ENCODE peak calls at places on chromosomes 7 and 10, in four cellular contexts. One of them, this sample, is unnamed.

GRCh38 chr7:83798489-83798888 is 149.6 kb upstream of the SEMA3E start:
- DNase-seq in endodermal cell: no peak
- DNase-seq in sigmoid colon: no peak
- DNase-seq in IMR-90: no peak
- DNase-seq in this sample: no peak

GRCh38 chr7:105821527-105821926 is 54.9 kb downstream of the ATXN7L1 start:
- DNase-seq in endodermal cell: no peak
- DNase-seq in sigmoid colon: no peak
- DNase-seq in IMR-90: no peak
- DNase-seq in this sample: no peak

GRCh38 chr7:104936546-104936945 is 77.5 kb upstream of the KMT2E start:
- DNase-seq in endodermal cell: no peak
- DNase-seq in sigmoid colon: no peak
- DNase-seq in IMR-90: no peak
- DNase-seq in this sample: no peak

GRCh38 chr7:27992092-27992491 is 188.5 kb downstream of the JAZF1 start:
- DNase-seq in endodermal cell: no peak
- DNase-seq in sigmoid colon: no peak
- DNase-seq in IMR-90: peak; percentile 25
- DNase-seq in this sample: no peak

GRCh38 chr7:66758964-66759628 is 18.6 kb downstream of the RABGEF1 start:
- DNase-seq in endodermal cell: no peak
- DNase-seq in sigmoid colon: no peak
- DNase-seq in IMR-90: no peak
- DNase-seq in this sample: no peak

GRCh38 chr10:2791774-2792443 is 275.4 kb upstream of the PFKP start:
- DNase-seq in endodermal cell: no peak
- DNase-seq in sigmoid colon: no peak
- DNase-seq in IMR-90: no peak
- DNase-seq in this sample: no peak

GRCh38 chr10:80718024-80718423 is 180.3 kb downstream of the SH2D4B start:
- DNase-seq in endodermal cell: peak; percentile 50
- DNase-seq in sigmoid colon: no peak
- DNase-seq in IMR-90: no peak
- DNase-seq in this sample: no peak

GRCh38 chr10:79057481-79058275 is 11.1 kb upstream of the ZMIZ1 start:
- DNase-seq in endodermal cell: peak; percentile 42
- DNase-seq in sigmoid colon: peak; percentile 20
- DNase-seq in IMR-90: no peak
- DNase-seq in this sample: no peak

GRCh38 chr7:138184191-138184590 is 107.9 kb downstream of the AKR1D1 start:
- DNase-seq in endodermal cell: no peak
- DNase-seq in sigmoid colon: no peak
- DNase-seq in IMR-90: no peak
- DNase-seq in this sample: no peak

GRCh38 chr7:142375710-142376313 is 118.0 kb upstream of the PRSS58 start:
- DNase-seq in endodermal cell: peak; percentile 91
- DNase-seq in sigmoid colon: no peak
- DNase-seq in IMR-90: peak; percentile 28
- DNase-seq in this sample: peak; percentile 66

GRCh38 chr7:139871276-139871675 is 42.2 kb downstream of the TBXAS1 start:
- DNase-seq in endodermal cell: no peak
- DNase-seq in sigmoid colon: no peak
- DNase-seq in IMR-90: peak; percentile 78
- DNase-seq in this sample: no peak

GRCh38 chr7:132865766-132866531 is 215.9 kb downstream of the CHCHD3 start:
- DNase-seq in endodermal cell: no peak
- DNase-seq in sigmoid colon: no peak
- DNase-seq in IMR-90: peak; percentile 24
- DNase-seq in this sample: no peak

GRCh38 chr7:134892963-134893362 is 93.3 kb upstream of the AGBL3 start:
- DNase-seq in endodermal cell: no peak
- DNase-seq in sigmoid colon: no peak
- DNase-seq in IMR-90: no peak
- DNase-seq in this sample: no peak

GRCh38 chr7:19051767-19052375 is 65.6 kb downstream of the TWIST1 start:
- DNase-seq in endodermal cell: peak; percentile 80
- DNase-seq in sigmoid colon: no peak
- DNase-seq in IMR-90: peak; percentile 38
- DNase-seq in this sample: peak; percentile 8

GRCh38 chr7:150448789-150449147 is 1.7 kb upstream of the GIMAP8 start:
- DNase-seq in endodermal cell: peak; percentile 92
- DNase-seq in sigmoid colon: peak; percentile 80
- DNase-seq in IMR-90: peak; percentile 55
- DNase-seq in this sample: peak; percentile 54

GRCh38 chr10:8033812-8034665 is 20.4 kb upstream of the GATA3 start:
- DNase-seq in endodermal cell: peak; percentile 77
- DNase-seq in sigmoid colon: peak; percentile 51
- DNase-seq in IMR-90: no peak
- DNase-seq in this sample: no peak

GRCh38 chr10:69394020-69394419 is 22.7 kb downstream of the TACR2 start:
- DNase-seq in endodermal cell: peak; percentile 12
- DNase-seq in sigmoid colon: no peak
- DNase-seq in IMR-90: no peak
- DNase-seq in this sample: no peak

GRCh38 chr7:151743481-151743983 is 133.4 kb downstream of the PRKAG2 start:
- DNase-seq in endodermal cell: no peak
- DNase-seq in sigmoid colon: no peak
- DNase-seq in IMR-90: no peak
- DNase-seq in this sample: no peak

GRCh38 chr7:143321242-143321641 is 5.3 kb downstream of the CLCN1 start:
- DNase-seq in endodermal cell: no peak
- DNase-seq in sigmoid colon: no peak
- DNase-seq in IMR-90: no peak
- DNase-seq in this sample: no peak

GRCh38 chr7:1042161-1042833 is 2.0 kb upstream of the GPR146 start:
- DNase-seq in endodermal cell: no peak
- DNase-seq in sigmoid colon: no peak
- DNase-seq in IMR-90: no peak
- DNase-seq in this sample: no peak

GRCh38 chr10:73586583-73586984 is 4.6 kb downstream of the USP54 start:
- DNase-seq in endodermal cell: no peak
- DNase-seq in sigmoid colon: no peak
- DNase-seq in IMR-90: peak; percentile 84
- DNase-seq in this sample: peak; percentile 66

GRCh38 chr7:95684037-95684436 is 87.7 kb upstream of the PDK4 start:
- DNase-seq in endodermal cell: no peak
- DNase-seq in sigmoid colon: no peak
- DNase-seq in IMR-90: peak; percentile 30
- DNase-seq in this sample: peak; percentile 22

GRCh38 chr7:27944626-27945025 is 204.7 kb downstream of the TAX1BP1 start:
- DNase-seq in endodermal cell: no peak
- DNase-seq in sigmoid colon: no peak
- DNase-seq in IMR-90: no peak
- DNase-seq in this sample: no peak

GRCh38 chr10:30233186-30233958 is 115.7 kb downstream of the MTPAP start:
- DNase-seq in endodermal cell: no peak
- DNase-seq in sigmoid colon: no peak
- DNase-seq in IMR-90: peak; percentile 56
- DNase-seq in this sample: peak; percentile 10

GRCh38 chr7:8214162-8214897 is 47.6 kb downstream of the ICA1 start:
- DNase-seq in endodermal cell: no peak
- DNase-seq in sigmoid colon: peak; percentile 82
- DNase-seq in IMR-90: peak; percentile 9
- DNase-seq in this sample: peak; percentile 16

GRCh38 chr10:30540286-30540685 is 89.3 kb downstream of the LYZL2 start:
- DNase-seq in endodermal cell: no peak
- DNase-seq in sigmoid colon: no peak
- DNase-seq in IMR-90: peak; percentile 8
- DNase-seq in this sample: peak; percentile 42

GRCh38 chr7:32611201-32611691 is 116.0 kb downstream of the AVL9 start:
- DNase-seq in endodermal cell: no peak
- DNase-seq in sigmoid colon: no peak
- DNase-seq in IMR-90: no peak
- DNase-seq in this sample: no peak

GRCh38 chr7:158891922-158892321 is 35.6 kb downstream of the DYNC2I1 start:
- DNase-seq in endodermal cell: no peak
- DNase-seq in sigmoid colon: no peak
- DNase-seq in IMR-90: no peak
- DNase-seq in this sample: no peak

GRCh38 chr7:56053993-56054392 is 2.4 kb downstream of the CCT6A start:
- DNase-seq in endodermal cell: no peak
- DNase-seq in sigmoid colon: no peak
- DNase-seq in IMR-90: no peak
- DNase-seq in this sample: no peak

GRCh38 chr10:5959116-5959515 is 18.2 kb downstream of the IL15RA start:
- DNase-seq in endodermal cell: peak; percentile 28
- DNase-seq in sigmoid colon: peak; percentile 37
- DNase-seq in IMR-90: no peak
- DNase-seq in this sample: no peak

GRCh38 chr7:84277628-84278224 is 83.1 kb upstream of the SEMA3A start:
- DNase-seq in endodermal cell: peak; percentile 76
- DNase-seq in sigmoid colon: no peak
- DNase-seq in IMR-90: no peak
- DNase-seq in this sample: no peak

GRCh38 chr7:16027396-16027795 is 340.9 kb upstream of the MEOX2 start:
- DNase-seq in endodermal cell: no peak
- DNase-seq in sigmoid colon: no peak
- DNase-seq in IMR-90: peak; percentile 7
- DNase-seq in this sample: no peak

GRCh38 chr7:101402081-101402779 is 39.6 kb downstream of the COL26A1 start:
- DNase-seq in endodermal cell: peak; percentile 94
- DNase-seq in sigmoid colon: no peak
- DNase-seq in IMR-90: peak; percentile 17
- DNase-seq in this sample: peak; percentile 50

GRCh38 chr7:26398436-26399308 is 107.0 kb downstream of the SNX10 start:
- DNase-seq in endodermal cell: peak; percentile 83
- DNase-seq in sigmoid colon: peak; percentile 76
- DNase-seq in IMR-90: peak; percentile 18
- DNase-seq in this sample: peak; percentile 64

DNA sequence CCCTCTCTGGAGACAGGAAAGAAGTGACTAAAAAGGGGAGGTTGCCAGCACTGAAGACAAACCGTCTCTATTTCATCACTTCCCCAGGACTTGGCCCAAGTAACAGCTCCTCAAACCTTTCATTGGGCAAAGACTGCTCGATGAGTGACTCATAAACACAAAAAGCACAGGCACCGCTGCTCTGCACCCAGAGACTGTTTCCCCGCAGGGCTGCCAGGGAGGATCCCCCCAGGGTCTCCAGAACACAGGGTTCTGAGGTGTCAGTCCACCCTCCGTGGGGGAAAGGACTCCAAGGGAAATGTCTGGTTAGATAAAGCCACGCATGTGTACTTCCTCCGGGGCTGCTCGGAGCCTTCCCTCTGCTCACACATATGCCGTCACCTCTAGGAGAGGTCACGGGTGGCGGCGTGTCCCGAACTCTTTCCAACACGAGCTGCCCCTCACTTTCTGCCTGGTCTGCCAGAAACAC is 59.9 kb downstream of the INSIG1 start:
- DNase-seq in endodermal cell: no peak
- DNase-seq in sigmoid colon: no peak
- DNase-seq in IMR-90: peak; percentile 32
- DNase-seq in this sample: peak; percentile 55
- H3K27me3 ChIP-seq in endodermal cell: peaks cover 54% of the 10 kb centered on the region
- H3K27me3 ChIP-seq in sigmoid colon: peaks cover 59% of the 10 kb centered on the region
- H3K27me3 ChIP-seq in IMR-90: peaks cover 40% of the 10 kb centered on the region
- H3K27me3 ChIP-seq in this sample: peaks cover 5% of the 10 kb centered on the region

GRCh38 chr7:36215017-36215621 is 62.1 kb downstream of the EEPD1 start:
- DNase-seq in endodermal cell: peak; percentile 56
- DNase-seq in sigmoid colon: peak; percentile 47
- DNase-seq in IMR-90: no peak
- DNase-seq in this sample: no peak
- H3K27ac ChIP-seq in endodermal cell: peak overlapping the region; percentile 41
- H3K27ac ChIP-seq in sigmoid colon: peak overlapping the region; percentile 66
- H3K27ac ChIP-seq in IMR-90: no peak overlapping the region
- H3K27ac ChIP-seq in this sample: no peak overlapping the region

GRCh38 chr7:45921381-45921698 is 268 bp upstream of the IGFBP3 start:
- DNase-seq in endodermal cell: no peak
- DNase-seq in sigmoid colon: no peak
- DNase-seq in IMR-90: no peak
- DNase-seq in this sample: no peak

GRCh38 chr7:45922810-45923209 is 1.7 kb upstream of the IGFBP3 start:
- DNase-seq in endodermal cell: no peak
- DNase-seq in sigmoid colon: no peak
- DNase-seq in IMR-90: no peak
- DNase-seq in this sample: no peak

GRCh38 chr7:45923290-45923689 is 2.2 kb upstream of the IGFBP3 start:
- DNase-seq in endodermal cell: peak; percentile 92
- DNase-seq in sigmoid colon: peak; percentile 85
- DNase-seq in IMR-90: peak; percentile 72
- DNase-seq in this sample: peak; percentile 58

GRCh38 chr7:45920543-45921380 is at the start of gene IGFBP3:
- DNase-seq in endodermal cell: peak; percentile 89
- DNase-seq in sigmoid colon: no peak
- DNase-seq in IMR-90: peak; percentile 69
- DNase-seq in this sample: peak; percentile 74

DNA sequence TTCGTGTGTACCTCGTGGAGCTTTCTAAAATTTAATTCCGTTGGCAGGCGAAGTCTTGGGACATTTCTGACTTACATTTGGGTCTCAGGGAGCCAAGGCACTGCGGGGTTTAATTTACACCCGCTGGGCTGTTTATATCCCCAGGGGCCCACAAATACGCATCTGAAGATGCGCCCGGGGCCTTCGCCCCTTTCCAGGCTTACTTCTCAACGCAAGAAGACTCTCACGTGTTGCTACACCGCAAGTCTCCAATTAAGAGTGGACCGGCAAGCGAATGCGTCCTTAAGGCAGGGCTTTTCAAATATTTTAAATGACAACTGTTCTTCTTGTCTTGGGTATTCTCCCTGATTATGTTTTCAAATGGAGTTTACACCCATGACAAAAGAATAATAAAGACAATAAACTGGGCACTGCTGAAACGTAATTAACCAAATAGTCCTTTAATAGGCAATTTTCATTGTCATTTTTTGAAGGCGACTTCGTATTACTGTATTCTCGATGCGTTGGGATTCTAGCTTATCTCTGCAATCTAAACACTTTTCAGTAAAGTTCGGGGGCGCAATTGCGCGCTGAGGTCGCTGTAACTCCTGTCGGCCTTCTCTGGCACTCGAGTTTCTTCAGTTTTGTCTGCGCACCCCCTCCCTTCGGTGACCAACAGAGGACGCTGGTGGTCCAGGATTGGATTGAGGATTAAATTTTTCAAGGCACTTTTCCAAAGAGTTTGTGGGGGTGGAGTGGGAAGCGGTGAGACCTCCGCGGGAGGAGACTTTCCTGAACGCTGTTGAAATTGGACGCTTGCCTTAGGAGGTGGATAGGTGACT is 837 bp upstream of the IGFBP3 start:
- DNase-seq in endodermal cell: peak; percentile 94
- DNase-seq in sigmoid colon: no peak
- DNase-seq in IMR-90: peak; percentile 75
- DNase-seq in this sample: peak; percentile 40
- H3K27me3 ChIP-seq in endodermal cell: peaks cover 81% of the 10 kb centered on the region
- H3K27me3 ChIP-seq in sigmoid colon: peaks cover 42% of the 10 kb centered on the region
- H3K27me3 ChIP-seq in IMR-90: no peaks in the 10 kb centered on the region
- H3K27me3 ChIP-seq in this sample: peaks cover 6% of the 10 kb centered on the region

DNA sequence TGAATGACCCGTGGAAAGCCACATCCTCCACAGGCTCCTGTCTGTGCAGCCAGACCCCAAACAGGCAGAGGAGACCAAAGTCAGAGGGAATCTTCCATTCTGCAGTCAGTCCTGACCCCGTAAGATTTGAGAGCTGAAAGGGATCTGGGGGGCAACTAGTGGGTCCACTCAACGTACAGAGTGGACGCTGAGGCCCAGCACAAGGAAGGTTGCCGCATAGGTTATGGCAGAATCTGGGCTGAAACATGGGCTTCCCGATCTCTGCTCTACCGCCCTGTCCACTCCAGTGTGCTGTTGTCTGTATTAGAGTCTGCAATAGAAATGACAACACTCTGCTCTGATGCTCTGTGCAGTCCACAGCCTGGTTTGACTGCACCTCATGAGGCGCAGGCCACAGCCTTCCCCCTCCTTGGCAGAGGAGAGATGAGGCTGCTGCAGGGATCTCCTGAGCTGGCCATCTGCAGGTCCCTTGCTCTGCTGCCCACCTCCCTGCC is 7.9 kb upstream of the ZNF22 start:
- DNase-seq in endodermal cell: no peak
- DNase-seq in sigmoid colon: no peak
- DNase-seq in IMR-90: no peak
- DNase-seq in this sample: no peak
- H3K27ac ChIP-seq in endodermal cell: no peak overlapping the region
- H3K27ac ChIP-seq in sigmoid colon: peak overlapping the region; percentile 93
- H3K27ac ChIP-seq in IMR-90: peak overlapping the region; percentile 99
- H3K27ac ChIP-seq in this sample: no peak overlapping the region

This sample was measured in mammary epithelial cell.